ENCODE peak calls at places on chromosomes 7 and 10, in seven cellular contexts. Q, Y, N, G, W, I and K are unnamed samples.
A peak's percentile ranks its signal among the peaks of the same experiment; 100 is the strongest.

GRCh38 chr10:110005716-110006115 is 2.1 kb upstream of the ADD3 start:
- DNase-seq in Q (peak; percentile 89), Y (peak; percentile 18), N (peak; percentile 89), G (no peak), W (peak; percentile 52), I (peak; percentile 74), K (no peak)

GRCh38 chr10:5591336-5591824 is 66.6 kb downstream of the CALML3 start:
- DNase-seq in Q (no peak), Y (no peak), N (no peak), G (no peak), W (no peak), I (no peak), K (no peak)

GRCh38 chr10:76357726-76358125 is 926.3 kb downstream of the LRMDA start:
- DNase-seq in Q (no peak), Y (no peak), N (no peak), G (no peak), W (no peak), I (no peak), K (no peak)

GRCh38 chr7:16062269-16062668 is 359.1 kb downstream of the CRPPA start:
- DNase-seq in Q (peak; percentile 81), Y (no peak), N (peak; percentile 87), G (no peak), W (no peak), I (no peak), K (no peak)

GRCh38 chr10:90842710-90843109 is 15.1 kb downstream of the HTR7 start:
- DNase-seq in Q (peak; percentile 13), Y (no peak), N (no peak), G (no peak), W (no peak), I (no peak), K (no peak)

GRCh38 chr7:142654398-142654797 is 94.9 kb upstream of the PRSS1 start:
- DNase-seq in Q (peak; percentile 24), Y (no peak), N (no peak), G (no peak), W (no peak), I (no peak), K (no peak)

GRCh38 chr10:127999291-127999690 is 92.4 kb downstream of the PTPRE start:
- DNase-seq in Q (no peak), Y (no peak), N (no peak), G (no peak), W (no peak), I (no peak), K (no peak)

GRCh38 chr10:127150136-127150535 is 46.3 kb downstream of the INSYN2A start:
- DNase-seq in Q (peak; percentile 69), Y (no peak), N (peak; percentile 80), G (no peak), W (no peak), I (no peak), K (no peak)

GRCh38 chr7:91632948-91633519 is 247.5 kb downstream of the MTERF1 start:
- DNase-seq in Q (no peak), Y (no peak), N (no peak), G (no peak), W (no peak), I (no peak), K (no peak)

GRCh38 chr10:70619271-70620019 is 16.9 kb upstream of the PRF1 start:
- DNase-seq in Q (peak; percentile 66), Y (no peak), N (peak; percentile 74), G (no peak), W (no peak), I (no peak), K (no peak)

GRCh38 chr7:142881586-142882337 is 3.8 kb downstream of the TRPV6 start:
- DNase-seq in Q (no peak), Y (no peak), N (no peak), G (peak; percentile 47), W (no peak), I (no peak), K (no peak)

GRCh38 chr7:876972-877311 is 588 bp downstream of the GET4 start:
- DNase-seq in Q (no peak), Y (no peak), N (no peak), G (peak; percentile 60), W (peak; percentile 53), I (no peak), K (no peak)

GRCh38 chr7:22806754-22807153 is 15.9 kb downstream of the TOMM7 start:
- DNase-seq in Q (no peak), Y (no peak), N (no peak), G (no peak), W (no peak), I (no peak), K (no peak)

GRCh38 chr7:107996072-107996824 is 6.7 kb downstream of the LAMB1 start:
- DNase-seq in Q (peak; percentile 63), Y (no peak), N (peak; percentile 61), G (no peak), W (no peak), I (no peak), K (no peak)

GRCh38 chr10:100338434-100339036 is 8.5 kb upstream of the SCD start:
- DNase-seq in Q (peak; percentile 81), Y (peak; percentile 71), N (peak; percentile 50), G (peak; percentile 77), W (peak; percentile 74), I (no peak), K (no peak)

GRCh38 chr10:70664702-70665195 is 7.6 kb upstream of the ADAMTS14 start:
- DNase-seq in Q (peak; percentile 97), Y (no peak), N (peak; percentile 99), G (no peak), W (peak; percentile 68), I (peak; percentile 96), K (peak; percentile 69)

GRCh38 chr7:147535619-147536200 is 1054.9 kb upstream of the C7orf33 start:
- DNase-seq in Q (peak; percentile 45), Y (no peak), N (peak; percentile 70), G (no peak), W (no peak), I (peak; percentile 7), K (peak; percentile 49)

GRCh38 chr10:43953672-43954071 is 305.0 kb upstream of the ZNF32 start:
- DNase-seq in Q (no peak), Y (no peak), N (no peak), G (no peak), W (no peak), I (no peak), K (no peak)

GRCh38 chr7:128902761-128903585 is 7.5 kb downstream of the KCP start:
- DNase-seq in Q (peak; percentile 70), Y (no peak), N (peak; percentile 45), G (no peak), W (no peak), I (no peak), K (peak; percentile 58)

GRCh38 chr7:3636131-3636860 is 335.2 kb downstream of the SDK1 start:
- DNase-seq in Q (peak; percentile 62), Y (no peak), N (peak; percentile 2), G (no peak), W (no peak), I (no peak), K (no peak)

GRCh38 chr10:77949167-77949566 is 22.6 kb upstream of the DLG5 start:
- DNase-seq in Q (peak; percentile 77), Y (peak; percentile 69), N (peak; percentile 46), G (no peak), W (peak; percentile 17), I (no peak), K (peak; percentile 83)

GRCh38 chr10:36019749-36020148 is 377.7 kb upstream of the FZD8 start:
- DNase-seq in Q (no peak), Y (no peak), N (no peak), G (no peak), W (no peak), I (no peak), K (no peak)

GRCh38 chr7:83267141-83267631 is 104.5 kb upstream of the PCLO start:
- DNase-seq in Q (peak; percentile 75), Y (no peak), N (no peak), G (no peak), W (no peak), I (no peak), K (no peak)

GRCh38 chr7:22351329-22351692 is 5.6 kb downstream of the RAPGEF5 start:
- DNase-seq in Q (no peak), Y (no peak), N (no peak), G (peak; percentile 78), W (no peak), I (no peak), K (no peak)

GRCh38 chr10:11757452-11757819 is 15.3 kb downstream of the ECHDC3 start:
- DNase-seq in Q (peak; percentile 95), Y (peak; percentile 58), N (peak; percentile 97), G (peak; percentile 61), W (peak; percentile 64), I (peak; percentile 32), K (peak; percentile 97)

GRCh38 chr10:85849315-85849714 is 517.3 kb downstream of the GRID1 start:
- DNase-seq in Q (no peak), Y (no peak), N (no peak), G (no peak), W (no peak), I (no peak), K (no peak)
- H3K4me3 ChIP-seq in Q (no peak overlapping the region), Y (no peak overlapping the region), N (no peak overlapping the region), G (no peak overlapping the region), W (no peak overlapping the region), I (no peak overlapping the region), K (no peak overlapping the region)

GRCh38 chr7:35430547-35431153 is 176.8 kb upstream of the TBX20 start:
- DNase-seq in Q (no peak), Y (no peak), N (peak; percentile 7), G (peak; percentile 50), W (peak; percentile 52), I (no peak), K (no peak)
- TF ChIP-seq CTCF in Q (peak; percentile 21), Y (peak; percentile 7), N (peak; percentile 41), G (peak; percentile 56), W (peak; percentile 89), I (peak; percentile 40), K (peak; percentile 51)

GRCh38 chr10:74598891-74599566 is 227.4 kb upstream of the KAT6B start:
- DNase-seq in Q (peak; percentile 35), Y (no peak), N (peak; percentile 23), G (peak; percentile 87), W (no peak), I (no peak), K (no peak)
- H3K4me3 ChIP-seq in Q (peak overlapping the region; percentile 4), Y (peak overlapping the region; percentile 35), N (no peak overlapping the region), G (peak overlapping the region; percentile 23), W (no peak overlapping the region), I (no peak overlapping the region), K (no peak overlapping the region)

GRCh38 chr10:72260215-72260587 is 13.5 kb upstream of the DDIT4 start:
- DNase-seq in Q (no peak), Y (no peak), N (no peak), G (no peak), W (no peak), I (no peak), K (no peak)

GRCh38 chr10:72257051-72257892 is 16.5 kb upstream of the DDIT4 start:
- DNase-seq in Q (peak; percentile 45), Y (no peak), N (peak; percentile 54), G (peak; percentile 80), W (no peak), I (no peak), K (no peak)

GRCh38 chr10:72260588-72261322 is 13.0 kb upstream of the DDIT4 start:
- DNase-seq in Q (peak; percentile 95), Y (peak; percentile 87), N (peak; percentile 94), G (peak; percentile 93), W (peak; percentile 92), I (no peak), K (peak; percentile 89)

GRCh38 chr10:72259491-72260214 is 14.1 kb upstream of the DDIT4 start:
- DNase-seq in Q (peak; percentile 93), Y (no peak), N (peak; percentile 88), G (peak; percentile 62), W (peak; percentile 69), I (no peak), K (no peak)

DNA sequence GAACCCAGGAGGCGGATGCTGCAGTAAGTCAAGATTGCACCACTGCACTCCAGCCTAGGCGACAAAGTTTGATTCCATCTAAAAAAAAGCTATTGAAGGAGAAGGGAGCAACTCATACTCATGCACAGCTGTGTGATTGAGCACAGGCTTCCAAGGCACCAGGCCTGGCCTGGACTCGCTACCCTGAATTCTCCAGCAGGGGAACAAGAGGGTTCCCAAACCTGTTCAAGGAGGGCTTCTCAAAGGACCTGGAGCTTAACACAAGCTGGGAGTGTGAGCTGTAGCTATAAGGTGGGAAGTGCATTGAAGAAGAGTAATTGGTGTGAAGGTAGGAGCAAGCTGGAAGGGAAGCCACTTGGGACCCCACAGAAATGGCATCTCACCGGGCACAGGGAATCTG is 15.1 kb upstream of the DDIT4 start:
- DNase-seq in Q (no peak), Y (no peak), N (no peak), G (no peak), W (no peak), I (no peak), K (no peak)
- TF ChIP-seq CTCF in Q (no peak), Y (no peak), N (no peak), G (no peak), W (peak; percentile 4), I (no peak), K (no peak)